ENCODE peak calls at places on chromosomes 3 and 15, in seven cellular contexts. One of them, this sample, is unnamed.

GRCh38 chr3:72891053-72891855 is 3.4 kb downstream of the GXYLT2 start:
- DNase-seq in HFF-Myc: peak
- DNase-seq in GM12865: no peak
- DNase-seq in body of pancreas: peak
- DNase-seq in IMR-90: peak
- DNase-seq in AG04450: peak
- DNase-seq in uterus: peak
- DNase-seq in this sample: no peak

GRCh38 chr3:47096955-47097354 is 67.0 kb downstream of the SETD2 start:
- DNase-seq in HFF-Myc: no peak
- DNase-seq in GM12865: no peak
- DNase-seq in body of pancreas: no peak
- DNase-seq in IMR-90: peak
- DNase-seq in AG04450: no peak
- DNase-seq in uterus: no peak
- DNase-seq in this sample: no peak

GRCh38 chr3:5002871-5003247 is 23.6 kb downstream of the BHLHE40 start:
- DNase-seq in HFF-Myc: no peak
- DNase-seq in GM12865: no peak
- DNase-seq in body of pancreas: no peak
- DNase-seq in IMR-90: no peak
- DNase-seq in AG04450: no peak
- DNase-seq in uterus: no peak
- DNase-seq in this sample: no peak

GRCh38 chr15:63638828-63639227 is 41.6 kb downstream of the FBXL22 start:
- DNase-seq in HFF-Myc: no peak
- DNase-seq in GM12865: no peak
- DNase-seq in body of pancreas: no peak
- DNase-seq in IMR-90: no peak
- DNase-seq in AG04450: no peak
- DNase-seq in uterus: no peak
- DNase-seq in this sample: no peak

GRCh38 chr15:39125904-39126303 is 455.0 kb upstream of the THBS1 start:
- DNase-seq in HFF-Myc: no peak
- DNase-seq in GM12865: peak
- DNase-seq in body of pancreas: no peak
- DNase-seq in IMR-90: peak
- DNase-seq in AG04450: no peak
- DNase-seq in uterus: no peak
- DNase-seq in this sample: no peak

GRCh38 chr3:47664519-47664918 is 85.9 kb upstream of the CSPG5 start:
- DNase-seq in HFF-Myc: no peak
- DNase-seq in GM12865: peak
- DNase-seq in body of pancreas: no peak
- DNase-seq in IMR-90: no peak
- DNase-seq in AG04450: no peak
- DNase-seq in uterus: no peak
- DNase-seq in this sample: no peak

GRCh38 chr3:38542401-38543298 is 46.5 kb downstream of the EXOG start:
- DNase-seq in HFF-Myc: no peak
- DNase-seq in GM12865: no peak
- DNase-seq in body of pancreas: no peak
- DNase-seq in IMR-90: peak
- DNase-seq in AG04450: no peak
- DNase-seq in uterus: no peak
- DNase-seq in this sample: no peak

GRCh38 chr3:191070201-191070600 is 128.8 kb upstream of the OSTN start:
- DNase-seq in HFF-Myc: no peak
- DNase-seq in GM12865: no peak
- DNase-seq in body of pancreas: no peak
- DNase-seq in IMR-90: peak
- DNase-seq in AG04450: peak
- DNase-seq in uterus: no peak
- DNase-seq in this sample: no peak

GRCh38 chr3:129794319-129795201 is 99.0 kb downstream of the TMCC1 start:
- DNase-seq in HFF-Myc: no peak
- DNase-seq in GM12865: peak
- DNase-seq in body of pancreas: peak
- DNase-seq in IMR-90: no peak
- DNase-seq in AG04450: no peak
- DNase-seq in uterus: peak
- DNase-seq in this sample: no peak
- H3K4me3 ChIP-seq in HFF-Myc: no peak
- H3K4me3 ChIP-seq in GM12865: no peak
- H3K4me3 ChIP-seq in body of pancreas: no peak
- H3K4me3 ChIP-seq in IMR-90: no peak
- H3K4me3 ChIP-seq in AG04450: no peak
- H3K4me3 ChIP-seq in uterus: no peak
- H3K4me3 ChIP-seq in this sample: peak

DNA sequence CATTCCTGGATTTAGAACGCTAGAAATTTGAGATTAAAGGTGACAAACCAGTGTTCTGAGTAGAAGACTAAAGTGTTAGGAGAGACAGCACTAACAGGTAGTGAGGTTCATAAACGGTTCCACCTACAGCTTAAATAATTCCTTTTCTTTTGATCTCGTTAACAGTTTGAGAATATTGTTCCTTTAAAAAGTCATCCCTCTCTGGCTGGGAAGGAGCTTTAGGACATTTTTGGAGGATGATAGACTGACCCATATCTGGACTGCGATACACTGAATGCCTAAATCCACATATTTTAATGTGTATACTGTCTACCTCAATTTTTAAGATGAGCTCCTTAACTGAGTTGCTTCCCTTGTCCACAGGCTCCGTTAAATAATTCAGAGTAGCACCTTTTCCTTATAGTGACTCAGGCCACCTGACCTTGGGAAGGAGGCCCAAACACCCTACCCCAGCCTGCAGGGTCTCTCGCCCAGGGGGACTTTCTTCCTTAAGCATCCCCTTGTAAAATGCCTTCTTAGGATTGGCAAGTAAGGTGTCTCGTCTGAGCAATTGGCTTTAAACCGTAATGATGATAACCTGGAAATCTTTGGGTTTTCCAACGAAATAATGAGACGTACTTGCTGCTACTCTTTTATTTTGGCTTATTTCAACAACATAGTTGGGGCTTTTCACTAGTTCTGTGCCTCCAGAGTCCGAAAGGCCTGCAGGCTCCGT is 3.3 kb downstream of the TRIM71 start:
- DNase-seq in HFF-Myc: no peak
- DNase-seq in GM12865: no peak
- DNase-seq in body of pancreas: no peak
- DNase-seq in IMR-90: no peak
- DNase-seq in AG04450: no peak
- DNase-seq in uterus: no peak
- DNase-seq in this sample: no peak
- H3K4me3 ChIP-seq in HFF-Myc: no peak
- H3K4me3 ChIP-seq in GM12865: no peak
- H3K4me3 ChIP-seq in body of pancreas: no peak
- H3K4me3 ChIP-seq in IMR-90: no peak
- H3K4me3 ChIP-seq in AG04450: no peak
- H3K4me3 ChIP-seq in uterus: no peak
- H3K4me3 ChIP-seq in this sample: no peak

GRCh38 chr3:84039091-84039490 is 919.7 kb upstream of the CADM2 start:
- DNase-seq in HFF-Myc: no peak
- DNase-seq in GM12865: no peak
- DNase-seq in body of pancreas: no peak
- DNase-seq in IMR-90: no peak
- DNase-seq in AG04450: no peak
- DNase-seq in uterus: no peak
- DNase-seq in this sample: no peak
- H3K4me3 ChIP-seq in HFF-Myc: no peak
- H3K4me3 ChIP-seq in GM12865: no peak
- H3K4me3 ChIP-seq in body of pancreas: no peak
- H3K4me3 ChIP-seq in IMR-90: no peak
- H3K4me3 ChIP-seq in AG04450: no peak
- H3K4me3 ChIP-seq in uterus: no peak
- H3K4me3 ChIP-seq in this sample: no peak

DNA sequence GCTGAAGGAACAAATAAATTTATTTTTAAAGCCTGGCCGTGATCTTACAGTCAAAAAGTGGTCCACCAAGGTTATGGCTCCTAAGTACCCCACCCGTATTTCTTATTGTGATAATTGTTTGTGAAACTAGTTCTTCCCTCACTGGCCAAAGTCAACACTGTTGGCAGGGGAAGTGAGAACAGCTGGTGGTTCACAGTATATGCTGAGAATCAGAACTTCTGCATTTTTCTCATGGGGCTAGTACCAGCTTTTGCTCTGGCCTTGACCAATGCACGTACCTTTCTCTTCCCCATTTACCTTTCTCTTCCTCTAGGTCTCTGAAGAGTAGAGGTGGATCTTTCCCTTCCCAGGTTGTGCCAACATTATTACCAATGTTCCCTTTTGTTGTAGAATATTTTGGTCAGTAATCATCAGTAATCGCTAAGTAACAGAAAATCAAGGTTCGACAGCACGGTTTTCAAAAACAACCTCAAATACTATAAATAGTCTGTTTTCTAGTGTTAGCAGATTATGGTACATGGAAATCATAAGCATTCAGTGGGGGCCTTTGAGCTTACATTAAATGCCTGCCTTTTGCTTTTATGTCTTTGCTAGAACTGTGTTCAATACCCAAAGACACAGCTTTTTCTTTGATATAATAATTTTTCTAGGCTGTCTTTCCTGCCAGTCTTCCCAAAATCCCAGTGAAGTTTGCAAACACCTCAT is 268.0 kb downstream of the LPP start:
- DNase-seq in HFF-Myc: no peak
- DNase-seq in GM12865: peak
- DNase-seq in body of pancreas: peak
- DNase-seq in IMR-90: no peak
- DNase-seq in AG04450: no peak
- DNase-seq in uterus: no peak
- DNase-seq in this sample: no peak
- H3K4me3 ChIP-seq in HFF-Myc: no peak
- H3K4me3 ChIP-seq in GM12865: no peak
- H3K4me3 ChIP-seq in body of pancreas: no peak
- H3K4me3 ChIP-seq in IMR-90: no peak
- H3K4me3 ChIP-seq in AG04450: no peak
- H3K4me3 ChIP-seq in uterus: no peak
- H3K4me3 ChIP-seq in this sample: no peak

GRCh38 chr15:49047456-49047855 is 1.2 kb upstream of the SECISBP2L start:
- DNase-seq in HFF-Myc: no peak
- DNase-seq in GM12865: no peak
- DNase-seq in body of pancreas: no peak
- DNase-seq in IMR-90: no peak
- DNase-seq in AG04450: no peak
- DNase-seq in uterus: no peak
- DNase-seq in this sample: no peak
- H3K4me3 ChIP-seq in HFF-Myc: no peak
- H3K4me3 ChIP-seq in GM12865: no peak
- H3K4me3 ChIP-seq in body of pancreas: no peak
- H3K4me3 ChIP-seq in IMR-90: no peak
- H3K4me3 ChIP-seq in AG04450: no peak
- H3K4me3 ChIP-seq in uterus: no peak
- H3K4me3 ChIP-seq in this sample: no peak

DNA sequence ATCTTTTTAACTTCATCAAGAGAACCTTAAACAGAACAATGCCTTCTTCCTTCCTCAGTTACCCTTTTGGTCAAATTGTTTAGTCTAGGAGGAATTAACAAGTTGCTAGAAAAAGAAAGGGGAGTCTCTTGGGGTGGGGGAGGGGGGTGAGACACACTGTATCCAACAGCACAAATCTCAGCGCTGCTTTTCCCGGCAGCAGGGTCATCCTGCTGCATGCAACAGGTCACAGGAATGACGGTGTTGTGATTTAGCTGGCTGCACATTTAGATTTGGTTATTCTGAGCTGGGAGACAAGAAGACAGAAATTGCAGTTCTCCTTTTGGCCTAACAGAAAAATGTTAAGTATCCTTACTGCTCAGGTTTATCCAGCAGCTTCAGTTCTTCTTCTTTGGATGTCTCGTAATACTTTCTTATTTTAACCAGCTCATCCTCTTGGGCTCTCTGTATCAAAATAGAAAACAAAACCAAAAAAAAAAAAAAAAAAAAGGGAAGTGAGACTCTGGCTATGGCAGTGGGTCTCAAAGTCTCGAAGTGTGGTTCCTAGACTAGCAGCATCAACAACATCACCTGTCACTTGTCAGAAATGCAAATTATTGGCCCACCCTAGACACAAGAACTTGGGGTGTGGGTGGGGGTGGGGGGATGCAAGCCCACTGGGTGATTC is 190.5 kb downstream of the GREM1 start:
- DNase-seq in HFF-Myc: no peak
- DNase-seq in GM12865: peak
- DNase-seq in body of pancreas: no peak
- DNase-seq in IMR-90: peak
- DNase-seq in AG04450: peak
- DNase-seq in uterus: no peak
- DNase-seq in this sample: no peak
- H3K4me3 ChIP-seq in HFF-Myc: no peak
- H3K4me3 ChIP-seq in GM12865: peak
- H3K4me3 ChIP-seq in body of pancreas: no peak
- H3K4me3 ChIP-seq in IMR-90: no peak
- H3K4me3 ChIP-seq in AG04450: no peak
- H3K4me3 ChIP-seq in uterus: no peak
- H3K4me3 ChIP-seq in this sample: no peak

DNA sequence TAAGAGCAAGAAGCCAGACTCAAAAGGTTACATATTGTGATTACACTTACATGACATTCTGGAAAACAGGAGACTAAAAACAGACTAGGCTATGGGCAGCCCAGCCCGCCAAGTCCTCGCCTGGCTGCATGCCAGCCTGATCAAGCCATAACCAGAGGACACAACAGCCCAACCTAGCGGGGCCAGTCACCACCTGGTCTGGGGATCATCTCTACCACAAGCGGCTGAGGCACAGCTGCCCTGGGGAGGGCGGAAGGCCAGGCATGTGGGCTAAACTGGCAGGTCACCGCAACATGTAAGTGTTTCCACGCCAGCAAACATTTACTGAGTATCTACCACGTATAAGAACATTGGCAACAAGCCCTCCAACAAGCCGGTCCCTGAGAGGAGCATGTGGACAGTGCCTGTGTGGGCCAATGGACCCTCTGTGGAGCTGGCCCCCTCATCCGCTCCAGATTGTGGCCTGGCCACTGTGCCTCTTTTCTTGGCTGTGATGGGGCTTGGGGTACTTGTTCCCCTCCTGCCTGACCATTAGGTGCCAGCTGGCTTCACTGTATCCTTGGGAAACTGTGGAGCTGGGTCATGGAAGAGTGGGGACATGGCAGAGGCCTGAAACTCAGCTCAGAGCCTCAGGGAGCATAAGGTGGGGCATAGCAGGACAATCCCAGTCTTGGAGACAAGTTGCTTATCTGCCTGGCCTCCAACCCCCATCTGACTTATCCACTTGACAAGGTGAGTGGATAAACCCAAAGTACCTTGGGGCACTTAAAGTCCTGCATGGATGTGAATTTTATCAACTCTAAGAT is 9.0 kb downstream of the UBXN7 start:
- DNase-seq in HFF-Myc: no peak
- DNase-seq in GM12865: peak
- DNase-seq in body of pancreas: peak
- DNase-seq in IMR-90: no peak
- DNase-seq in AG04450: no peak
- DNase-seq in uterus: peak
- DNase-seq in this sample: no peak
- H3K4me3 ChIP-seq in HFF-Myc: no peak
- H3K4me3 ChIP-seq in GM12865: no peak
- H3K4me3 ChIP-seq in body of pancreas: no peak
- H3K4me3 ChIP-seq in IMR-90: no peak
- H3K4me3 ChIP-seq in AG04450: no peak
- H3K4me3 ChIP-seq in uterus: no peak
- H3K4me3 ChIP-seq in this sample: no peak